ENCODE peak calls at places on chromosomes 11 and 22, in seven cellular contexts. M is naive thymus-derived CD4-positive, alpha-beta T cell; N is fibroblast of mammary gland; U is neuronal stem cell; X is NCI-H1105 treated with DMSO at 0.1 percent for 48 hours; F is occipital lobe; Q is upper lobe of right lung. R is an unnamed sample.

GRCh38 chr11:76025817-76026216 is 180.5 kb downstream of the WNT11 start:
- DNase-seq in M (no peak), N (no peak), U (no peak), X (no peak), F (no peak), Q (no peak), R (no peak)

GRCh38 chr11:113632981-113633380 is 73.1 kb downstream of the TMPRSS5 start:
- DNase-seq in M (no peak), N (peak; percentile 25), U (no peak), X (no peak), F (no peak), Q (no peak), R (no peak)

GRCh38 chr11:11577932-11578331 is 43.9 kb downstream of the GALNT18 start:
- DNase-seq in M (no peak), N (no peak), U (no peak), X (no peak), F (no peak), Q (no peak), R (no peak)

GRCh38 chr11:102010776-102011500 is 36.3 kb upstream of the CFAP300 start:
- DNase-seq in M (no peak), N (peak; percentile 85), U (peak; percentile 32), X (no peak), F (no peak), Q (peak; percentile 85), R (no peak)

GRCh38 chr11:61598886-61599868 is 18.3 kb upstream of the SYT7 start:
- DNase-seq in M (no peak), N (peak; percentile 87), U (no peak), X (no peak), F (no peak), Q (no peak), R (no peak)

GRCh38 chr11:19444231-19444630 is 203.5 kb upstream of the E2F8 start:
- DNase-seq in M (no peak), N (peak; percentile 87), U (no peak), X (no peak), F (no peak), Q (no peak), R (no peak)

GRCh38 chr22:40310081-40310770 is 36.1 kb upstream of the ADSL start:
- DNase-seq in M (no peak), N (peak; percentile 91), U (no peak), X (no peak), F (no peak), Q (no peak), R (no peak)

GRCh38 chr11:109784536-109784935 is 308.7 kb upstream of the ZC3H12C start:
- DNase-seq in M (no peak), N (no peak), U (no peak), X (no peak), F (no peak), Q (no peak), R (no peak)

GRCh38 chr22:46982635-46983034 is 220.2 kb downstream of the TBC1D22A start:
- DNase-seq in M (no peak), N (no peak), U (no peak), X (no peak), F (no peak), Q (no peak), R (no peak)